ENCODE peak calls at places on chromosomes 7 and 10, in five cellular contexts. One of them, this sample, is unnamed. For H3K27me3, the result is how much of the 10 kb centered on the place peaks cover.

GRCh38 chr10:18401416-18402195 is 249.8 kb downstream of the NSUN6 start:
- DNase-seq in pancreas: no peak
- DNase-seq in AG04450: no peak
- DNase-seq in mesendoderm: no peak
- DNase-seq in effector memory CD4-positive, alpha-beta T cell: no peak
- DNase-seq in this sample: no peak

GRCh38 chr10:97882142-97883091 is 32.8 kb downstream of the GOLGA7B start:
- DNase-seq in pancreas: no peak
- DNase-seq in AG04450: no peak
- DNase-seq in mesendoderm: no peak
- DNase-seq in effector memory CD4-positive, alpha-beta T cell: no peak
- DNase-seq in this sample: no peak

GRCh38 chr10:78471326-78471722 is 437.7 kb downstream of the RPS24 start:
- DNase-seq in pancreas: no peak
- DNase-seq in AG04450: no peak
- DNase-seq in mesendoderm: no peak
- DNase-seq in effector memory CD4-positive, alpha-beta T cell: no peak
- DNase-seq in this sample: no peak

GRCh38 chr10:6200588-6201510 is 1.9 kb upstream of the PFKFB3 start:
- DNase-seq in pancreas: peak
- DNase-seq in AG04450: no peak
- DNase-seq in mesendoderm: peak
- DNase-seq in effector memory CD4-positive, alpha-beta T cell: no peak
- DNase-seq in this sample: peak

GRCh38 chr7:18831943-18832342 is 285.5 kb downstream of the TWIST1 start:
- DNase-seq in pancreas: no peak
- DNase-seq in AG04450: no peak
- DNase-seq in mesendoderm: no peak
- DNase-seq in effector memory CD4-positive, alpha-beta T cell: no peak
- DNase-seq in this sample: no peak

GRCh38 chr10:50582766-50583762 is 40.7 kb downstream of the SGMS1 start:
- DNase-seq in pancreas: no peak
- DNase-seq in AG04450: no peak
- DNase-seq in mesendoderm: peak
- DNase-seq in effector memory CD4-positive, alpha-beta T cell: no peak
- DNase-seq in this sample: no peak

GRCh38 chr7:72317335-72317734 is 94.8 kb downstream of the CALN1 start:
- DNase-seq in pancreas: no peak
- DNase-seq in AG04450: no peak
- DNase-seq in mesendoderm: no peak
- DNase-seq in effector memory CD4-positive, alpha-beta T cell: no peak
- DNase-seq in this sample: no peak

GRCh38 chr10:96740579-96741281 is 20.4 kb upstream of the PIK3AP1 start:
- DNase-seq in pancreas: no peak
- DNase-seq in AG04450: no peak
- DNase-seq in mesendoderm: no peak
- DNase-seq in effector memory CD4-positive, alpha-beta T cell: no peak
- DNase-seq in this sample: no peak

GRCh38 chr10:93431361-93431760 is 50.8 kb downstream of the MYOF start:
- DNase-seq in pancreas: no peak
- DNase-seq in AG04450: no peak
- DNase-seq in mesendoderm: peak
- DNase-seq in effector memory CD4-positive, alpha-beta T cell: no peak
- DNase-seq in this sample: no peak

GRCh38 chr10:70109064-70109729 is 23.4 kb downstream of the AIFM2 start:
- DNase-seq in pancreas: peak
- DNase-seq in AG04450: no peak
- DNase-seq in mesendoderm: no peak
- DNase-seq in effector memory CD4-positive, alpha-beta T cell: no peak
- DNase-seq in this sample: no peak

GRCh38 chr7:6121141-6121540 is 90.0 kb downstream of the ANKRD61 start:
- DNase-seq in pancreas: no peak
- DNase-seq in AG04450: no peak
- DNase-seq in mesendoderm: no peak
- DNase-seq in effector memory CD4-positive, alpha-beta T cell: no peak
- DNase-seq in this sample: no peak

GRCh38 chr7:117132385-117133120 is 179.3 kb downstream of the ST7 start:
- DNase-seq in pancreas: no peak
- DNase-seq in AG04450: peak
- DNase-seq in mesendoderm: no peak
- DNase-seq in effector memory CD4-positive, alpha-beta T cell: no peak
- DNase-seq in this sample: no peak

GRCh38 chr10:132738454-132739224 is 47.3 kb downstream of the NKX6-2 start:
- DNase-seq in pancreas: no peak
- DNase-seq in AG04450: no peak
- DNase-seq in mesendoderm: no peak
- DNase-seq in effector memory CD4-positive, alpha-beta T cell: no peak
- DNase-seq in this sample: no peak

GRCh38 chr10:125824736-125825135 is 1.4 kb downstream of the BCCIP start:
- DNase-seq in pancreas: no peak
- DNase-seq in AG04450: no peak
- DNase-seq in mesendoderm: peak
- DNase-seq in effector memory CD4-positive, alpha-beta T cell: no peak
- DNase-seq in this sample: no peak

GRCh38 chr7:22356010-22356854 is 722 bp downstream of the RAPGEF5 start:
- DNase-seq in pancreas: peak
- DNase-seq in AG04450: no peak
- DNase-seq in mesendoderm: no peak
- DNase-seq in effector memory CD4-positive, alpha-beta T cell: no peak
- DNase-seq in this sample: peak

GRCh38 chr7:127792528-127793342 is 140.7 kb downstream of the SND1 start:
- DNase-seq in pancreas: no peak
- DNase-seq in AG04450: no peak
- DNase-seq in mesendoderm: peak
- DNase-seq in effector memory CD4-positive, alpha-beta T cell: no peak
- DNase-seq in this sample: peak

GRCh38 chr10:61612009-61612408 is 50.7 kb upstream of the CABCOCO1 start:
- DNase-seq in pancreas: no peak
- DNase-seq in AG04450: no peak
- DNase-seq in mesendoderm: no peak
- DNase-seq in effector memory CD4-positive, alpha-beta T cell: no peak
- DNase-seq in this sample: no peak

GRCh38 chr7:40536406-40536805 is 401.6 kb downstream of the SUGCT start:
- DNase-seq in pancreas: no peak
- DNase-seq in AG04450: no peak
- DNase-seq in mesendoderm: peak
- DNase-seq in effector memory CD4-positive, alpha-beta T cell: no peak
- DNase-seq in this sample: no peak

GRCh38 chr10:9262770-9263169 is 1208.3 kb downstream of the GATA3 start:
- DNase-seq in pancreas: no peak
- DNase-seq in AG04450: no peak
- DNase-seq in mesendoderm: peak
- DNase-seq in effector memory CD4-positive, alpha-beta T cell: no peak
- DNase-seq in this sample: no peak

GRCh38 chr7:20858913-20859312 is 72.2 kb upstream of the SP8 start:
- DNase-seq in pancreas: no peak
- DNase-seq in AG04450: no peak
- DNase-seq in mesendoderm: no peak
- DNase-seq in effector memory CD4-positive, alpha-beta T cell: no peak
- DNase-seq in this sample: no peak

GRCh38 chr10:70769121-70769520 is 16.1 kb downstream of the TBATA start:
- DNase-seq in pancreas: no peak
- DNase-seq in AG04450: no peak
- DNase-seq in mesendoderm: no peak
- DNase-seq in effector memory CD4-positive, alpha-beta T cell: no peak
- DNase-seq in this sample: no peak

GRCh38 chr10:120480065-120480600 is 23.1 kb downstream of the PLPP4 start:
- DNase-seq in pancreas: no peak
- DNase-seq in AG04450: no peak
- DNase-seq in mesendoderm: peak
- DNase-seq in effector memory CD4-positive, alpha-beta T cell: no peak
- DNase-seq in this sample: peak

GRCh38 chr7:64875258-64875657 is 27.8 kb upstream of the ZNF273 start:
- DNase-seq in pancreas: no peak
- DNase-seq in AG04450: no peak
- DNase-seq in mesendoderm: no peak
- DNase-seq in effector memory CD4-positive, alpha-beta T cell: no peak
- DNase-seq in this sample: peak

GRCh38 chr10:776772-777171 is 87.3 kb upstream of the DIP2C start:
- DNase-seq in pancreas: peak
- DNase-seq in AG04450: no peak
- DNase-seq in mesendoderm: no peak
- DNase-seq in effector memory CD4-positive, alpha-beta T cell: no peak
- DNase-seq in this sample: peak

GRCh38 chr7:157900011-157900410 is 563.2 kb downstream of the DNAJB6 start:
- DNase-seq in pancreas: no peak
- DNase-seq in AG04450: no peak
- DNase-seq in mesendoderm: no peak
- DNase-seq in effector memory CD4-positive, alpha-beta T cell: no peak
- DNase-seq in this sample: no peak

GRCh38 chr7:50791921-50792341 is 9.2 kb upstream of the GRB10 start:
- DNase-seq in pancreas: no peak
- DNase-seq in AG04450: no peak
- DNase-seq in mesendoderm: peak
- DNase-seq in effector memory CD4-positive, alpha-beta T cell: no peak
- DNase-seq in this sample: no peak

GRCh38 chr10:114404171-114405010 is at the start of gene AFAP1L2:
- DNase-seq in pancreas: peak
- DNase-seq in AG04450: no peak
- DNase-seq in mesendoderm: no peak
- DNase-seq in effector memory CD4-positive, alpha-beta T cell: no peak
- DNase-seq in this sample: peak

GRCh38 chr10:114402233-114402632 is 2.1 kb downstream of the AFAP1L2 start:
- DNase-seq in pancreas: no peak
- DNase-seq in AG04450: no peak
- DNase-seq in mesendoderm: no peak
- DNase-seq in effector memory CD4-positive, alpha-beta T cell: no peak
- DNase-seq in this sample: no peak

GRCh38 chr10:114405011-114405350 is 679 bp upstream of the AFAP1L2 start:
- DNase-seq in pancreas: no peak
- DNase-seq in AG04450: no peak
- DNase-seq in mesendoderm: no peak
- DNase-seq in effector memory CD4-positive, alpha-beta T cell: no peak
- DNase-seq in this sample: no peak

GRCh38 chr10:114402871-114403544 is 1.3 kb downstream of the AFAP1L2 start:
- DNase-seq in pancreas: no peak
- DNase-seq in AG04450: no peak
- DNase-seq in mesendoderm: peak
- DNase-seq in effector memory CD4-positive, alpha-beta T cell: no peak
- DNase-seq in this sample: peak

GRCh38 chr10:114403545-114404161 is 649 bp downstream of the AFAP1L2 start:
- DNase-seq in pancreas: peak
- DNase-seq in AG04450: no peak
- DNase-seq in mesendoderm: peak
- DNase-seq in effector memory CD4-positive, alpha-beta T cell: no peak
- DNase-seq in this sample: peak
- H3K4me3 ChIP-seq in pancreas: peak
- H3K4me3 ChIP-seq in AG04450: no peak
- H3K4me3 ChIP-seq in mesendoderm: peak
- H3K4me3 ChIP-seq in effector memory CD4-positive, alpha-beta T cell: no peak
- H3K4me3 ChIP-seq in this sample: peak

GRCh38 chr7:29145553-29146081 is 720 bp downstream of the CPVL start:
- DNase-seq in pancreas: no peak
- DNase-seq in AG04450: no peak
- DNase-seq in mesendoderm: no peak
- DNase-seq in effector memory CD4-positive, alpha-beta T cell: no peak
- DNase-seq in this sample: peak

GRCh38 chr7:29140873-29141468 is 5.4 kb downstream of the CPVL start:
- DNase-seq in pancreas: no peak
- DNase-seq in AG04450: no peak
- DNase-seq in mesendoderm: no peak
- DNase-seq in effector memory CD4-positive, alpha-beta T cell: no peak
- DNase-seq in this sample: no peak

GRCh38 chr7:29146082-29146706 is at the start of gene CPVL:
- DNase-seq in pancreas: peak
- DNase-seq in AG04450: no peak
- DNase-seq in mesendoderm: peak
- DNase-seq in effector memory CD4-positive, alpha-beta T cell: no peak
- DNase-seq in this sample: peak

GRCh38 chr7:29141981-29142380 is 4.4 kb downstream of the CPVL start:
- DNase-seq in pancreas: no peak
- DNase-seq in AG04450: no peak
- DNase-seq in mesendoderm: no peak
- DNase-seq in effector memory CD4-positive, alpha-beta T cell: no peak
- DNase-seq in this sample: no peak

GRCh38 chr7:29143698-29144203 is 2.6 kb downstream of the CPVL start:
- DNase-seq in pancreas: no peak
- DNase-seq in AG04450: no peak
- DNase-seq in mesendoderm: no peak
- DNase-seq in effector memory CD4-positive, alpha-beta T cell: no peak
- DNase-seq in this sample: no peak
- H3K27me3 ChIP-seq in pancreas: under half
- H3K27me3 ChIP-seq in AG04450: under half
- H3K27me3 ChIP-seq in mesendoderm: under half
- H3K27me3 ChIP-seq in effector memory CD4-positive, alpha-beta T cell: under half
- H3K27me3 ChIP-seq in this sample: under half

GRCh38 chr7:27242046-27242579 is 489 bp upstream of the EVX1 start:
- DNase-seq in pancreas: no peak
- DNase-seq in AG04450: no peak
- DNase-seq in mesendoderm: peak
- DNase-seq in effector memory CD4-positive, alpha-beta T cell: no peak
- DNase-seq in this sample: no peak
- H3K4me3 ChIP-seq in pancreas: no peak
- H3K4me3 ChIP-seq in AG04450: no peak
- H3K4me3 ChIP-seq in mesendoderm: peak
- H3K4me3 ChIP-seq in effector memory CD4-positive, alpha-beta T cell: no peak
- H3K4me3 ChIP-seq in this sample: no peak

GRCh38 chr7:149774237-149775175 is 1.1 kb upstream of the ZNF467 start:
- DNase-seq in pancreas: no peak
- DNase-seq in AG04450: no peak
- DNase-seq in mesendoderm: peak
- DNase-seq in effector memory CD4-positive, alpha-beta T cell: no peak
- DNase-seq in this sample: peak

GRCh38 chr7:149775176-149775556 is 1.8 kb upstream of the ZNF467 start:
- DNase-seq in pancreas: no peak
- DNase-seq in AG04450: no peak
- DNase-seq in mesendoderm: no peak
- DNase-seq in effector memory CD4-positive, alpha-beta T cell: no peak
- DNase-seq in this sample: no peak

GRCh38 chr7:149772236-149772820 is 1.1 kb downstream of the ZNF467 start:
- DNase-seq in pancreas: peak
- DNase-seq in AG04450: no peak
- DNase-seq in mesendoderm: peak
- DNase-seq in effector memory CD4-positive, alpha-beta T cell: no peak
- DNase-seq in this sample: peak

GRCh38 chr7:149772821-149773425 is 465 bp downstream of the ZNF467 start:
- DNase-seq in pancreas: peak
- DNase-seq in AG04450: no peak
- DNase-seq in mesendoderm: peak
- DNase-seq in effector memory CD4-positive, alpha-beta T cell: no peak
- DNase-seq in this sample: peak

GRCh38 chr7:149773446-149774236 is at the start of gene ZNF467:
- DNase-seq in pancreas: peak
- DNase-seq in AG04450: no peak
- DNase-seq in mesendoderm: peak
- DNase-seq in effector memory CD4-positive, alpha-beta T cell: peak
- DNase-seq in this sample: peak
- H3K27me3 ChIP-seq in pancreas: under half
- H3K27me3 ChIP-seq in AG04450: under half
- H3K27me3 ChIP-seq in mesendoderm: under half
- H3K27me3 ChIP-seq in effector memory CD4-positive, alpha-beta T cell: under half
- H3K27me3 ChIP-seq in this sample: half or more

DNA sequence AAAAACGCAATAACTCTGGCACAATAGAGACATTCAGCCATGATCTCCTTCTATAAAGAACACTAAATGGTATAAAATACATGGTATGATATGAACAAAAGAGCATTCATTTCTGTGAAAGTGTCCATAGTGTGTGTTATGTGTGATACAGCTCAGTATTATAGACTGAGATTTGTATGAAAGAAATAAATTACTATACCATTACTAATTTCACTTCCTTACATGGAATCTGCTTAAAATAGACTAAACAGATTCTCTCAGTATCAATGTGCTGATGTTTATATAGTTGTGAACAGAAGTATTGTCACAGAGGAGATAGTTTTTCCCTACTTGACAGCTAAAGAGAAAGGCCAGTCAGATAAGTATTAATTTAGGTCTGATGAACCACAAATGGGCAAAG is 10.8 kb downstream of the SEMA3A start:
- DNase-seq in pancreas: no peak
- DNase-seq in AG04450: no peak
- DNase-seq in mesendoderm: no peak
- DNase-seq in effector memory CD4-positive, alpha-beta T cell: no peak
- DNase-seq in this sample: no peak
- H3K4me3 ChIP-seq in pancreas: no peak
- H3K4me3 ChIP-seq in AG04450: no peak
- H3K4me3 ChIP-seq in mesendoderm: no peak
- H3K4me3 ChIP-seq in effector memory CD4-positive, alpha-beta T cell: no peak
- H3K4me3 ChIP-seq in this sample: no peak